ENCODE peak calls at places on chromosomes 12 and 14, in nine cellular contexts. A is left ventricle myocardium inferior; P is tibial artery; G is suprapubic skin; M is CD4-positive, alpha-beta T cell; W is fibroblast of lung; K is right atrium auricular region; O is HCT116; N is lung. D is an unnamed sample.

GRCh38 chr12:101746661-101747060 is 7.4 kb upstream of the SYCP3 start:
- DNase-seq in O (no peak), A (no peak), N (no peak), M (no peak), G (no peak), K (no peak), W (peak; percentile 14), P (no peak), D (no peak)

GRCh38 chr14:102226356-102227125 is 78.4 kb downstream of the MOK start:
- DNase-seq in M (no peak), O (no peak), W (no peak), N (no peak), P (no peak), K (no peak), A (no peak), G (no peak), D (no peak)

GRCh38 chr14:22266141-22266442 is 322.9 kb downstream of the DAD1 start:
- DNase-seq in K (no peak), W (no peak), M (no peak), G (no peak), N (no peak), P (no peak), O (no peak), A (no peak), D (no peak)

GRCh38 chr12:94134226-94134795 is 14.1 kb upstream of the PLXNC1 start:
- DNase-seq in P (no peak), M (no peak), K (no peak), N (no peak), O (peak; percentile 61), W (peak; percentile 76), A (no peak), G (no peak), D (no peak)

GRCh38 chr12:18400186-18400585 is 138.9 kb downstream of the PIK3C2G start:
- DNase-seq in W (peak; percentile 19), N (no peak), A (no peak), M (no peak), O (no peak), P (no peak), K (no peak), G (no peak), D (no peak)

GRCh38 chr14:103545915-103546650 is 16.4 kb downstream of the BAG5 start:
- DNase-seq in G (peak; percentile 69), M (no peak), P (no peak), N (no peak), A (peak; percentile 16), W (no peak), O (no peak), K (no peak), D (no peak)

GRCh38 chr12:89140580-89141236 is 211.6 kb downstream of the DUSP6 start:
- DNase-seq in G (no peak), N (no peak), A (peak; percentile 58), K (peak; percentile 63), P (no peak), O (no peak), M (no peak), W (peak; percentile 79), D (no peak)

GRCh38 chr12:6047249-6048227 is 76.9 kb downstream of the VWF start:
- DNase-seq in G (no peak), W (peak; percentile 80), P (no peak), O (no peak), K (no peak), M (no peak), N (no peak), A (no peak), D (no peak)

GRCh38 chr12:54009171-54010052 is 627 bp downstream of the HOXC8 start:
- DNase-seq in K (no peak), A (no peak), O (no peak), N (no peak), P (no peak), W (no peak), M (no peak), G (no peak), D (no peak)

GRCh38 chr14:102280376-102280962 is 24.5 kb downstream of the MOK start:
- DNase-seq in G (no peak), W (peak; percentile 82), K (no peak), A (no peak), N (no peak), P (no peak), O (no peak), M (no peak), D (no peak)

GRCh38 chr12:72872488-72872887 is 600.3 kb downstream of the TRHDE start:
- DNase-seq in P (no peak), O (no peak), M (no peak), K (no peak), W (no peak), G (no peak), A (no peak), N (no peak), D (no peak)

GRCh38 chr14:32028599-32028998 is 48.5 kb upstream of the ARHGAP5 start:
- DNase-seq in P (no peak), K (no peak), A (no peak), W (no peak), O (no peak), N (no peak), G (no peak), M (no peak), D (no peak)

GRCh38 chr14:105398726-105399440 is 545 bp downstream of the TEX22 start:
- DNase-seq in O (no peak), G (no peak), N (no peak), A (no peak), K (no peak), P (no peak), M (no peak), W (no peak), D (no peak)

DNA sequence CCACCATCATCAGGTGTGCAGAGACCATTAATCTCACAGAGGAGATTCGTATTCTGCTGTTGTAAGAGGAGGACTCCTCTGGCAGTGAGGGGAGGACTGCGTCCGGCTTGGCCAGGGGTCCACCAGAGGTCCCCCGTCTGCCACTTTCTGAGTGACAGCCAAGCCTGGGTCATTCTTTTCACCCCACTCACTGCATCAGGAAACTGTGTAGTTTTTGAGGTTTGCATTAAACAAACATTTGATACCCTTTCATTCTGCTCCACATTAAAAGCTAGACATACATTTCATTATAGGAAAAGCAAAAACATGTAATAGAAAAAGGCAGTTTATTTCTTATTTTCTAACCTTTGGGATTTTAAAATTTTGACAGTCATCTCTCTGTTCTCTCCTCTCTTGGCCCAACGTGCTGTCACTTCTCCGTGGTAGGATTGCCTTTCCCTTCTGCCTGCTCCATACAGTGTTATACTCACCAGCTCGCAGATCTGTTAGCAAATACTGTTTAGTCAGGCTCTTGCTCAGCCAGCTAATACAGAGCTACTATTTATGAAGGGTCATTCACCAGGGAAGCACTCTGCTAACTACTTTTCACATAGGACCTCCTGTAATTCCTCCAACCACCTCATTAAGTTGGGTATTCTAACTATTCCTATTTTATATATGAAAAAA is 99.3 kb downstream of the PELI2 start:
- DNase-seq in O (no peak), P (no peak), N (no peak), K (no peak), M (no peak), W (no peak), G (no peak), A (no peak), D (no peak)
- TF ChIP-seq CTCF in O (no peak), P (no peak), N (no peak), K (no peak), M (no peak), W (no peak), G (no peak), A (no peak), D (no peak)

GRCh38 chr12:52708010-52708409 is 4.7 kb upstream of the KRT77 start:
- DNase-seq in P (no peak), A (no peak), O (no peak), W (no peak), M (no peak), G (no peak), N (no peak), K (no peak), D (no peak)

GRCh38 chr12:52713960-52714886 is 10.9 kb upstream of the KRT77 start:
- DNase-seq in P (no peak), A (no peak), K (no peak), O (no peak), M (no peak), N (no peak), G (no peak), W (no peak), D (no peak)

GRCh38 chr12:52715416-52715815 is 12.1 kb upstream of the KRT77 start:
- DNase-seq in O (peak; percentile 16), N (no peak), A (no peak), K (no peak), P (no peak), W (no peak), G (no peak), M (no peak), D (no peak)

GRCh38 chr12:52714887-52715281 is 11.6 kb upstream of the KRT77 start:
- DNase-seq in W (no peak), M (no peak), A (no peak), K (no peak), O (no peak), G (no peak), P (no peak), N (no peak), D (no peak)

DNA sequence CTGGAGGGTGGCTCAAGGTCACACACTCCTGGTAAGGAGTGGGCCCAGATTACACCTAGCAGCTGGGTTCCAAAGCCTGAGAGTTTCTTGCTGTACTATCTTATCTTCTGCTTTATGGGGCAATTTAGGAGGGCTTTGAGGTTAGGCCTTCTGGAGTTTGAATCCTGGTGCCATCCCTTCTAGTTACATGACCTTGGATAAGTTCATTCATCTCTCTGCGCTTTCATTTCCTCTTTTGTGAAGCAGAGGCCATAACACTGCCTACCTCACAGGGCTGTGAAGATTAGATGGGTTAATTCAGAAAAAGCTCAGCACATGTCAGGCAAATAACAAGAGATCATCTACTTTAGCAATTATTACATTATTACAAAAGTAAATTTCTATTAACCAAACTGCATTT is 7.4 kb upstream of the KRT77 start:
- DNase-seq in P (no peak), K (no peak), W (no peak), O (no peak), N (no peak), G (no peak), A (no peak), M (no peak), D (no peak)
- H3K27me3 ChIP-seq in P (peaks cover 42% of the 10 kb centered on the region), K (peaks cover 4% of the 10 kb centered on the region), W (peaks cover 28% of the 10 kb centered on the region), O (no peaks in the 10 kb centered on the region), N (peaks cover 6% of the 10 kb centered on the region), G (peaks cover 30% of the 10 kb centered on the region), A (peaks cover 68% of the 10 kb centered on the region), M (peaks cover 22% of the 10 kb centered on the region), D (no peaks in the 10 kb centered on the region)

DNA sequence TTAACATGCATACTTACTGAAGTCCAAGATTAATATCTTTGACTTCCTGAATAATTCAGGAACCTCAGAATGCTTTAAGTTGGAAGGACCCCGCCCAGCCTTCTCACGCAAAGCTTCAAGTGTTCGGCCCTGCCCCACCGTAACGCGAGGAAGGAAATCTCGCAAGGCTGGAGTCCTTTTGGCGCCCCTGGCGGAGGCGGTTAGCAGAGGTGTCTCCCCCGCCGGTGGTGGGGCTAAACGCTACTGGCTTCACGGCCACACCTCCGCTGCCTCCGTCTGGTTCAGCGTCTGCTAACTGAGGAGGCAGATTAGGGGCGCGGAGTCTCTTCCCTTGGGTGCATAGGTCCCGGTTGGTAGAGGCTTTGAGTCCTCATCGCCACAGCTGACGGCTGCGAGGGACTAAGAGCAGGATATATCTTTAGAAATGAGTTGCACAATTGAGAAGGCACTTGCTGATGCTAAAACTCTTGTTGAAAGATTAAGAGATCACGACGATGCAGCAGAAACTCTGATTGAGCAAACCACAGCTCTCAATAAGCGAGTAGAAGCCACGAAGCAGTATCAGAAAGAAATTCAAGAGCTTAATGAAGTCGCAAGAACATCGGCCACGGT is 21.9 kb downstream of the SPATS2 start:
- DNase-seq in W (no peak), O (no peak), M (peak; percentile 41), K (no peak), P (peak; percentile 27), G (peak; percentile 66), N (peak; percentile 32), A (peak; percentile 36), D (no peak)
- TF ChIP-seq CTCF in W (no peak), O (no peak), M (peak; percentile 55), K (no peak), P (no peak), G (no peak), N (no peak), A (no peak), D (no peak)

GRCh38 chr12:57541717-57542116 is 5.3 kb downstream of the DCTN2 start:
- DNase-seq in W (no peak), M (no peak), P (no peak), K (no peak), N (no peak), O (no peak), A (no peak), G (no peak), D (no peak)
- H3K27me3 ChIP-seq in W (no peaks in the 10 kb centered on the region), M (no peaks in the 10 kb centered on the region), P (no peaks in the 10 kb centered on the region), K (no peaks in the 10 kb centered on the region), N (no peaks in the 10 kb centered on the region), O (no peaks in the 10 kb centered on the region), A (no peaks in the 10 kb centered on the region), G (no peaks in the 10 kb centered on the region), D (no peaks in the 10 kb centered on the region)